ENCODE peak calls at places on chromosomes 12 and 14, in nine cellular contexts. One of them, this sample, is unnamed.

GRCh38 chr12:3271639-3272038 is 194.5 kb downstream of the TSPAN9 start:
- DNase-seq in CD4-positive, CD25-positive, alpha-beta regulatory T cell: no peak
- DNase-seq in activated CD8-positive, alpha-beta memory T cell treated with anti-CD3 and anti-CD28 coated beads, Interleukin-2, amount 50 U/mL, for 48 hours: no peak
- DNase-seq in T-helper 1 cell: no peak
- DNase-seq in LoVo: no peak
- DNase-seq in stimulated activated naive CD8-positive, alpha-beta T cell treated with anti-CD3 and anti-CD28 coated beads, Interleukin-15, amount 100 ng/mL, for 72 hours: no peak
- DNase-seq in AG08396: no peak
- DNase-seq in Ammon's horn: no peak
- DNase-seq in stimulated activated CD4-positive, alpha-beta T cell treated with anti-CD3 and anti-CD28 coated beads, TNF-alpha, amount 100 ng/mL, for 4 hours: no peak
- DNase-seq in this sample: no peak

GRCh38 chr12:104360988-104361707 is 57.6 kb downstream of the EID3 start:
- DNase-seq in CD4-positive, CD25-positive, alpha-beta regulatory T cell: no peak
- DNase-seq in activated CD8-positive, alpha-beta memory T cell treated with anti-CD3 and anti-CD28 coated beads, Interleukin-2, amount 50 U/mL, for 48 hours: no peak
- DNase-seq in T-helper 1 cell: no peak
- DNase-seq in LoVo: no peak
- DNase-seq in stimulated activated naive CD8-positive, alpha-beta T cell treated with anti-CD3 and anti-CD28 coated beads, Interleukin-15, amount 100 ng/mL, for 72 hours: no peak
- DNase-seq in AG08396: no peak
- DNase-seq in Ammon's horn: no peak
- DNase-seq in stimulated activated CD4-positive, alpha-beta T cell treated with anti-CD3 and anti-CD28 coated beads, TNF-alpha, amount 100 ng/mL, for 4 hours: no peak
- DNase-seq in this sample: no peak

GRCh38 chr12:90977224-90977623 is 22.2 kb upstream of the CCER1 start:
- DNase-seq in CD4-positive, CD25-positive, alpha-beta regulatory T cell: no peak
- DNase-seq in activated CD8-positive, alpha-beta memory T cell treated with anti-CD3 and anti-CD28 coated beads, Interleukin-2, amount 50 U/mL, for 48 hours: no peak
- DNase-seq in T-helper 1 cell: no peak
- DNase-seq in LoVo: no peak
- DNase-seq in stimulated activated naive CD8-positive, alpha-beta T cell treated with anti-CD3 and anti-CD28 coated beads, Interleukin-15, amount 100 ng/mL, for 72 hours: no peak
- DNase-seq in AG08396: no peak
- DNase-seq in Ammon's horn: no peak
- DNase-seq in stimulated activated CD4-positive, alpha-beta T cell treated with anti-CD3 and anti-CD28 coated beads, TNF-alpha, amount 100 ng/mL, for 4 hours: no peak
- DNase-seq in this sample: no peak

GRCh38 chr14:24240110-24240918 is 2.1 kb downstream of the TINF2 start:
- DNase-seq in CD4-positive, CD25-positive, alpha-beta regulatory T cell: no peak
- DNase-seq in activated CD8-positive, alpha-beta memory T cell treated with anti-CD3 and anti-CD28 coated beads, Interleukin-2, amount 50 U/mL, for 48 hours: no peak
- DNase-seq in T-helper 1 cell: no peak
- DNase-seq in LoVo: no peak
- DNase-seq in stimulated activated naive CD8-positive, alpha-beta T cell treated with anti-CD3 and anti-CD28 coated beads, Interleukin-15, amount 100 ng/mL, for 72 hours: no peak
- DNase-seq in AG08396: no peak
- DNase-seq in Ammon's horn: no peak
- DNase-seq in stimulated activated CD4-positive, alpha-beta T cell treated with anti-CD3 and anti-CD28 coated beads, TNF-alpha, amount 100 ng/mL, for 4 hours: no peak
- DNase-seq in this sample: no peak

GRCh38 chr12:22974865-22975264 is 349.9 kb downstream of the ETNK1 start:
- DNase-seq in CD4-positive, CD25-positive, alpha-beta regulatory T cell: no peak
- DNase-seq in activated CD8-positive, alpha-beta memory T cell treated with anti-CD3 and anti-CD28 coated beads, Interleukin-2, amount 50 U/mL, for 48 hours: no peak
- DNase-seq in T-helper 1 cell: no peak
- DNase-seq in LoVo: peak; percentile 35
- DNase-seq in stimulated activated naive CD8-positive, alpha-beta T cell treated with anti-CD3 and anti-CD28 coated beads, Interleukin-15, amount 100 ng/mL, for 72 hours: no peak
- DNase-seq in AG08396: peak; percentile 51
- DNase-seq in Ammon's horn: no peak
- DNase-seq in stimulated activated CD4-positive, alpha-beta T cell treated with anti-CD3 and anti-CD28 coated beads, TNF-alpha, amount 100 ng/mL, for 4 hours: no peak
- DNase-seq in this sample: no peak

GRCh38 chr12:5432011-5432400 is at the start of gene NTF3:
- DNase-seq in CD4-positive, CD25-positive, alpha-beta regulatory T cell: no peak
- DNase-seq in activated CD8-positive, alpha-beta memory T cell treated with anti-CD3 and anti-CD28 coated beads, Interleukin-2, amount 50 U/mL, for 48 hours: no peak
- DNase-seq in T-helper 1 cell: no peak
- DNase-seq in LoVo: no peak
- DNase-seq in stimulated activated naive CD8-positive, alpha-beta T cell treated with anti-CD3 and anti-CD28 coated beads, Interleukin-15, amount 100 ng/mL, for 72 hours: no peak
- DNase-seq in AG08396: peak; percentile 86
- DNase-seq in Ammon's horn: no peak
- DNase-seq in stimulated activated CD4-positive, alpha-beta T cell treated with anti-CD3 and anti-CD28 coated beads, TNF-alpha, amount 100 ng/mL, for 4 hours: no peak
- DNase-seq in this sample: no peak

GRCh38 chr14:101735453-101735852 is 26.1 kb upstream of the PPP2R5C start:
- DNase-seq in CD4-positive, CD25-positive, alpha-beta regulatory T cell: no peak
- DNase-seq in activated CD8-positive, alpha-beta memory T cell treated with anti-CD3 and anti-CD28 coated beads, Interleukin-2, amount 50 U/mL, for 48 hours: no peak
- DNase-seq in T-helper 1 cell: no peak
- DNase-seq in LoVo: no peak
- DNase-seq in stimulated activated naive CD8-positive, alpha-beta T cell treated with anti-CD3 and anti-CD28 coated beads, Interleukin-15, amount 100 ng/mL, for 72 hours: no peak
- DNase-seq in AG08396: no peak
- DNase-seq in Ammon's horn: no peak
- DNase-seq in stimulated activated CD4-positive, alpha-beta T cell treated with anti-CD3 and anti-CD28 coated beads, TNF-alpha, amount 100 ng/mL, for 4 hours: no peak
- DNase-seq in this sample: no peak

GRCh38 chr12:79555006-79555925 is 135.5 kb downstream of the PAWR start:
- DNase-seq in CD4-positive, CD25-positive, alpha-beta regulatory T cell: no peak
- DNase-seq in activated CD8-positive, alpha-beta memory T cell treated with anti-CD3 and anti-CD28 coated beads, Interleukin-2, amount 50 U/mL, for 48 hours: no peak
- DNase-seq in T-helper 1 cell: no peak
- DNase-seq in LoVo: no peak
- DNase-seq in stimulated activated naive CD8-positive, alpha-beta T cell treated with anti-CD3 and anti-CD28 coated beads, Interleukin-15, amount 100 ng/mL, for 72 hours: no peak
- DNase-seq in AG08396: peak; percentile 59
- DNase-seq in Ammon's horn: peak; percentile 45
- DNase-seq in stimulated activated CD4-positive, alpha-beta T cell treated with anti-CD3 and anti-CD28 coated beads, TNF-alpha, amount 100 ng/mL, for 4 hours: no peak
- DNase-seq in this sample: no peak

GRCh38 chr12:132302466-132303358 is 26.7 kb downstream of the GALNT9 start:
- DNase-seq in CD4-positive, CD25-positive, alpha-beta regulatory T cell: no peak
- DNase-seq in activated CD8-positive, alpha-beta memory T cell treated with anti-CD3 and anti-CD28 coated beads, Interleukin-2, amount 50 U/mL, for 48 hours: no peak
- DNase-seq in T-helper 1 cell: no peak
- DNase-seq in LoVo: no peak
- DNase-seq in stimulated activated naive CD8-positive, alpha-beta T cell treated with anti-CD3 and anti-CD28 coated beads, Interleukin-15, amount 100 ng/mL, for 72 hours: no peak
- DNase-seq in AG08396: no peak
- DNase-seq in Ammon's horn: no peak
- DNase-seq in stimulated activated CD4-positive, alpha-beta T cell treated with anti-CD3 and anti-CD28 coated beads, TNF-alpha, amount 100 ng/mL, for 4 hours: no peak
- DNase-seq in this sample: no peak

GRCh38 chr14:90774316-90774715 is 41.9 kb downstream of the TTC7B start:
- DNase-seq in CD4-positive, CD25-positive, alpha-beta regulatory T cell: no peak
- DNase-seq in activated CD8-positive, alpha-beta memory T cell treated with anti-CD3 and anti-CD28 coated beads, Interleukin-2, amount 50 U/mL, for 48 hours: no peak
- DNase-seq in T-helper 1 cell: no peak
- DNase-seq in LoVo: no peak
- DNase-seq in stimulated activated naive CD8-positive, alpha-beta T cell treated with anti-CD3 and anti-CD28 coated beads, Interleukin-15, amount 100 ng/mL, for 72 hours: no peak
- DNase-seq in AG08396: no peak
- DNase-seq in Ammon's horn: no peak
- DNase-seq in stimulated activated CD4-positive, alpha-beta T cell treated with anti-CD3 and anti-CD28 coated beads, TNF-alpha, amount 100 ng/mL, for 4 hours: no peak
- DNase-seq in this sample: no peak

GRCh38 chr14:56213288-56213687 is 95.1 kb downstream of the PELI2 start:
- DNase-seq in CD4-positive, CD25-positive, alpha-beta regulatory T cell: no peak
- DNase-seq in activated CD8-positive, alpha-beta memory T cell treated with anti-CD3 and anti-CD28 coated beads, Interleukin-2, amount 50 U/mL, for 48 hours: no peak
- DNase-seq in T-helper 1 cell: no peak
- DNase-seq in LoVo: no peak
- DNase-seq in stimulated activated naive CD8-positive, alpha-beta T cell treated with anti-CD3 and anti-CD28 coated beads, Interleukin-15, amount 100 ng/mL, for 72 hours: no peak
- DNase-seq in AG08396: no peak
- DNase-seq in Ammon's horn: no peak
- DNase-seq in stimulated activated CD4-positive, alpha-beta T cell treated with anti-CD3 and anti-CD28 coated beads, TNF-alpha, amount 100 ng/mL, for 4 hours: no peak
- DNase-seq in this sample: no peak

GRCh38 chr12:101027816-101028215 is 182.2 kb downstream of the SLC5A8 start:
- DNase-seq in CD4-positive, CD25-positive, alpha-beta regulatory T cell: no peak
- DNase-seq in activated CD8-positive, alpha-beta memory T cell treated with anti-CD3 and anti-CD28 coated beads, Interleukin-2, amount 50 U/mL, for 48 hours: no peak
- DNase-seq in T-helper 1 cell: no peak
- DNase-seq in LoVo: no peak
- DNase-seq in stimulated activated naive CD8-positive, alpha-beta T cell treated with anti-CD3 and anti-CD28 coated beads, Interleukin-15, amount 100 ng/mL, for 72 hours: no peak
- DNase-seq in AG08396: no peak
- DNase-seq in Ammon's horn: no peak
- DNase-seq in stimulated activated CD4-positive, alpha-beta T cell treated with anti-CD3 and anti-CD28 coated beads, TNF-alpha, amount 100 ng/mL, for 4 hours: no peak
- DNase-seq in this sample: no peak

GRCh38 chr12:64621257-64621942 is 11.1 kb downstream of the RASSF3 start:
- DNase-seq in CD4-positive, CD25-positive, alpha-beta regulatory T cell: no peak
- DNase-seq in activated CD8-positive, alpha-beta memory T cell treated with anti-CD3 and anti-CD28 coated beads, Interleukin-2, amount 50 U/mL, for 48 hours: peak; percentile 48
- DNase-seq in T-helper 1 cell: no peak
- DNase-seq in LoVo: no peak
- DNase-seq in stimulated activated naive CD8-positive, alpha-beta T cell treated with anti-CD3 and anti-CD28 coated beads, Interleukin-15, amount 100 ng/mL, for 72 hours: no peak
- DNase-seq in AG08396: peak; percentile 48
- DNase-seq in Ammon's horn: peak; percentile 12
- DNase-seq in stimulated activated CD4-positive, alpha-beta T cell treated with anti-CD3 and anti-CD28 coated beads, TNF-alpha, amount 100 ng/mL, for 4 hours: no peak
- DNase-seq in this sample: no peak

GRCh38 chr14:100211893-100212292 is 27.1 kb upstream of the YY1 start:
- DNase-seq in CD4-positive, CD25-positive, alpha-beta regulatory T cell: no peak
- DNase-seq in activated CD8-positive, alpha-beta memory T cell treated with anti-CD3 and anti-CD28 coated beads, Interleukin-2, amount 50 U/mL, for 48 hours: no peak
- DNase-seq in T-helper 1 cell: no peak
- DNase-seq in LoVo: no peak
- DNase-seq in stimulated activated naive CD8-positive, alpha-beta T cell treated with anti-CD3 and anti-CD28 coated beads, Interleukin-15, amount 100 ng/mL, for 72 hours: no peak
- DNase-seq in AG08396: no peak
- DNase-seq in Ammon's horn: no peak
- DNase-seq in stimulated activated CD4-positive, alpha-beta T cell treated with anti-CD3 and anti-CD28 coated beads, TNF-alpha, amount 100 ng/mL, for 4 hours: no peak
- DNase-seq in this sample: no peak

GRCh38 chr14:69614592-69614991 is 3.2 kb downstream of the SUSD6 start:
- DNase-seq in CD4-positive, CD25-positive, alpha-beta regulatory T cell: no peak
- DNase-seq in activated CD8-positive, alpha-beta memory T cell treated with anti-CD3 and anti-CD28 coated beads, Interleukin-2, amount 50 U/mL, for 48 hours: no peak
- DNase-seq in T-helper 1 cell: no peak
- DNase-seq in LoVo: no peak
- DNase-seq in stimulated activated naive CD8-positive, alpha-beta T cell treated with anti-CD3 and anti-CD28 coated beads, Interleukin-15, amount 100 ng/mL, for 72 hours: no peak
- DNase-seq in AG08396: no peak
- DNase-seq in Ammon's horn: peak; percentile 76
- DNase-seq in stimulated activated CD4-positive, alpha-beta T cell treated with anti-CD3 and anti-CD28 coated beads, TNF-alpha, amount 100 ng/mL, for 4 hours: no peak
- DNase-seq in this sample: no peak

GRCh38 chr12:27462851-27463250 is 16.3 kb downstream of the SMCO2 start:
- DNase-seq in CD4-positive, CD25-positive, alpha-beta regulatory T cell: no peak
- DNase-seq in activated CD8-positive, alpha-beta memory T cell treated with anti-CD3 and anti-CD28 coated beads, Interleukin-2, amount 50 U/mL, for 48 hours: no peak
- DNase-seq in T-helper 1 cell: no peak
- DNase-seq in LoVo: no peak
- DNase-seq in stimulated activated naive CD8-positive, alpha-beta T cell treated with anti-CD3 and anti-CD28 coated beads, Interleukin-15, amount 100 ng/mL, for 72 hours: no peak
- DNase-seq in AG08396: no peak
- DNase-seq in Ammon's horn: no peak
- DNase-seq in stimulated activated CD4-positive, alpha-beta T cell treated with anti-CD3 and anti-CD28 coated beads, TNF-alpha, amount 100 ng/mL, for 4 hours: no peak
- DNase-seq in this sample: no peak

GRCh38 chr12:102543494-102543893 is 63.1 kb upstream of the IGF1 start:
- DNase-seq in CD4-positive, CD25-positive, alpha-beta regulatory T cell: no peak
- DNase-seq in activated CD8-positive, alpha-beta memory T cell treated with anti-CD3 and anti-CD28 coated beads, Interleukin-2, amount 50 U/mL, for 48 hours: no peak
- DNase-seq in T-helper 1 cell: no peak
- DNase-seq in LoVo: no peak
- DNase-seq in stimulated activated naive CD8-positive, alpha-beta T cell treated with anti-CD3 and anti-CD28 coated beads, Interleukin-15, amount 100 ng/mL, for 72 hours: peak; percentile 9
- DNase-seq in AG08396: no peak
- DNase-seq in Ammon's horn: no peak
- DNase-seq in stimulated activated CD4-positive, alpha-beta T cell treated with anti-CD3 and anti-CD28 coated beads, TNF-alpha, amount 100 ng/mL, for 4 hours: no peak
- DNase-seq in this sample: no peak

GRCh38 chr12:53102883-53103807 is at the start of gene SOAT2:
- DNase-seq in CD4-positive, CD25-positive, alpha-beta regulatory T cell: no peak
- DNase-seq in activated CD8-positive, alpha-beta memory T cell treated with anti-CD3 and anti-CD28 coated beads, Interleukin-2, amount 50 U/mL, for 48 hours: peak; percentile 75
- DNase-seq in T-helper 1 cell: no peak
- DNase-seq in LoVo: no peak
- DNase-seq in stimulated activated naive CD8-positive, alpha-beta T cell treated with anti-CD3 and anti-CD28 coated beads, Interleukin-15, amount 100 ng/mL, for 72 hours: peak; percentile 79
- DNase-seq in AG08396: no peak
- DNase-seq in Ammon's horn: no peak
- DNase-seq in stimulated activated CD4-positive, alpha-beta T cell treated with anti-CD3 and anti-CD28 coated beads, TNF-alpha, amount 100 ng/mL, for 4 hours: no peak
- DNase-seq in this sample: no peak

GRCh38 chr14:63705561-63706070 is 22.2 kb downstream of the SGPP1 start:
- DNase-seq in CD4-positive, CD25-positive, alpha-beta regulatory T cell: no peak
- DNase-seq in activated CD8-positive, alpha-beta memory T cell treated with anti-CD3 and anti-CD28 coated beads, Interleukin-2, amount 50 U/mL, for 48 hours: no peak
- DNase-seq in T-helper 1 cell: no peak
- DNase-seq in LoVo: no peak
- DNase-seq in stimulated activated naive CD8-positive, alpha-beta T cell treated with anti-CD3 and anti-CD28 coated beads, Interleukin-15, amount 100 ng/mL, for 72 hours: no peak
- DNase-seq in AG08396: no peak
- DNase-seq in Ammon's horn: no peak
- DNase-seq in stimulated activated CD4-positive, alpha-beta T cell treated with anti-CD3 and anti-CD28 coated beads, TNF-alpha, amount 100 ng/mL, for 4 hours: no peak
- DNase-seq in this sample: no peak

GRCh38 chr12:12181516-12181915 is 85.3 kb downstream of the LRP6 start:
- DNase-seq in CD4-positive, CD25-positive, alpha-beta regulatory T cell: no peak
- DNase-seq in activated CD8-positive, alpha-beta memory T cell treated with anti-CD3 and anti-CD28 coated beads, Interleukin-2, amount 50 U/mL, for 48 hours: no peak
- DNase-seq in T-helper 1 cell: no peak
- DNase-seq in LoVo: no peak
- DNase-seq in stimulated activated naive CD8-positive, alpha-beta T cell treated with anti-CD3 and anti-CD28 coated beads, Interleukin-15, amount 100 ng/mL, for 72 hours: no peak
- DNase-seq in AG08396: no peak
- DNase-seq in Ammon's horn: no peak
- DNase-seq in stimulated activated CD4-positive, alpha-beta T cell treated with anti-CD3 and anti-CD28 coated beads, TNF-alpha, amount 100 ng/mL, for 4 hours: no peak
- DNase-seq in this sample: no peak

GRCh38 chr14:94501588-94502516 is 7.4 kb downstream of the SERPINA12 start:
- DNase-seq in CD4-positive, CD25-positive, alpha-beta regulatory T cell: no peak
- DNase-seq in activated CD8-positive, alpha-beta memory T cell treated with anti-CD3 and anti-CD28 coated beads, Interleukin-2, amount 50 U/mL, for 48 hours: no peak
- DNase-seq in T-helper 1 cell: no peak
- DNase-seq in LoVo: no peak
- DNase-seq in stimulated activated naive CD8-positive, alpha-beta T cell treated with anti-CD3 and anti-CD28 coated beads, Interleukin-15, amount 100 ng/mL, for 72 hours: no peak
- DNase-seq in AG08396: no peak
- DNase-seq in Ammon's horn: no peak
- DNase-seq in stimulated activated CD4-positive, alpha-beta T cell treated with anti-CD3 and anti-CD28 coated beads, TNF-alpha, amount 100 ng/mL, for 4 hours: no peak
- DNase-seq in this sample: no peak

GRCh38 chr12:8031872-8032241 is 659 bp upstream of the FOXJ2 start:
- DNase-seq in CD4-positive, CD25-positive, alpha-beta regulatory T cell: no peak
- DNase-seq in activated CD8-positive, alpha-beta memory T cell treated with anti-CD3 and anti-CD28 coated beads, Interleukin-2, amount 50 U/mL, for 48 hours: peak; percentile 40
- DNase-seq in T-helper 1 cell: no peak
- DNase-seq in LoVo: no peak
- DNase-seq in stimulated activated naive CD8-positive, alpha-beta T cell treated with anti-CD3 and anti-CD28 coated beads, Interleukin-15, amount 100 ng/mL, for 72 hours: no peak
- DNase-seq in AG08396: no peak
- DNase-seq in Ammon's horn: no peak
- DNase-seq in stimulated activated CD4-positive, alpha-beta T cell treated with anti-CD3 and anti-CD28 coated beads, TNF-alpha, amount 100 ng/mL, for 4 hours: no peak
- DNase-seq in this sample: no peak

GRCh38 chr12:69988601-69989194 is 163.7 kb downstream of the MYRFL start:
- DNase-seq in CD4-positive, CD25-positive, alpha-beta regulatory T cell: no peak
- DNase-seq in activated CD8-positive, alpha-beta memory T cell treated with anti-CD3 and anti-CD28 coated beads, Interleukin-2, amount 50 U/mL, for 48 hours: no peak
- DNase-seq in T-helper 1 cell: no peak
- DNase-seq in LoVo: no peak
- DNase-seq in stimulated activated naive CD8-positive, alpha-beta T cell treated with anti-CD3 and anti-CD28 coated beads, Interleukin-15, amount 100 ng/mL, for 72 hours: no peak
- DNase-seq in AG08396: no peak
- DNase-seq in Ammon's horn: no peak
- DNase-seq in stimulated activated CD4-positive, alpha-beta T cell treated with anti-CD3 and anti-CD28 coated beads, TNF-alpha, amount 100 ng/mL, for 4 hours: no peak
- DNase-seq in this sample: no peak

GRCh38 chr12:39309516-39309915 is 133.4 kb downstream of the KIF21A start:
- DNase-seq in CD4-positive, CD25-positive, alpha-beta regulatory T cell: no peak
- DNase-seq in activated CD8-positive, alpha-beta memory T cell treated with anti-CD3 and anti-CD28 coated beads, Interleukin-2, amount 50 U/mL, for 48 hours: no peak
- DNase-seq in T-helper 1 cell: no peak
- DNase-seq in LoVo: no peak
- DNase-seq in stimulated activated naive CD8-positive, alpha-beta T cell treated with anti-CD3 and anti-CD28 coated beads, Interleukin-15, amount 100 ng/mL, for 72 hours: no peak
- DNase-seq in AG08396: no peak
- DNase-seq in Ammon's horn: no peak
- DNase-seq in stimulated activated CD4-positive, alpha-beta T cell treated with anti-CD3 and anti-CD28 coated beads, TNF-alpha, amount 100 ng/mL, for 4 hours: no peak
- DNase-seq in this sample: no peak

GRCh38 chr12:106138646-106139421 is at the start of gene NUAK1:
- DNase-seq in CD4-positive, CD25-positive, alpha-beta regulatory T cell: no peak
- DNase-seq in activated CD8-positive, alpha-beta memory T cell treated with anti-CD3 and anti-CD28 coated beads, Interleukin-2, amount 50 U/mL, for 48 hours: peak; percentile 54
- DNase-seq in T-helper 1 cell: no peak
- DNase-seq in LoVo: peak; percentile 61
- DNase-seq in stimulated activated naive CD8-positive, alpha-beta T cell treated with anti-CD3 and anti-CD28 coated beads, Interleukin-15, amount 100 ng/mL, for 72 hours: no peak
- DNase-seq in AG08396: peak; percentile 77
- DNase-seq in Ammon's horn: peak; percentile 90
- DNase-seq in stimulated activated CD4-positive, alpha-beta T cell treated with anti-CD3 and anti-CD28 coated beads, TNF-alpha, amount 100 ng/mL, for 4 hours: peak; percentile 2
- DNase-seq in this sample: no peak

GRCh38 chr14:59275668-59276067 is 87.2 kb downstream of the DAAM1 start:
- DNase-seq in CD4-positive, CD25-positive, alpha-beta regulatory T cell: no peak
- DNase-seq in activated CD8-positive, alpha-beta memory T cell treated with anti-CD3 and anti-CD28 coated beads, Interleukin-2, amount 50 U/mL, for 48 hours: no peak
- DNase-seq in T-helper 1 cell: no peak
- DNase-seq in LoVo: peak; percentile 72
- DNase-seq in stimulated activated naive CD8-positive, alpha-beta T cell treated with anti-CD3 and anti-CD28 coated beads, Interleukin-15, amount 100 ng/mL, for 72 hours: no peak
- DNase-seq in AG08396: peak; percentile 35
- DNase-seq in Ammon's horn: peak; percentile 37
- DNase-seq in stimulated activated CD4-positive, alpha-beta T cell treated with anti-CD3 and anti-CD28 coated beads, TNF-alpha, amount 100 ng/mL, for 4 hours: no peak
- DNase-seq in this sample: no peak

GRCh38 chr12:49058366-49059062 is 2.1 kb downstream of the KMT2D start:
- DNase-seq in CD4-positive, CD25-positive, alpha-beta regulatory T cell: no peak
- DNase-seq in activated CD8-positive, alpha-beta memory T cell treated with anti-CD3 and anti-CD28 coated beads, Interleukin-2, amount 50 U/mL, for 48 hours: no peak
- DNase-seq in T-helper 1 cell: no peak
- DNase-seq in LoVo: no peak
- DNase-seq in stimulated activated naive CD8-positive, alpha-beta T cell treated with anti-CD3 and anti-CD28 coated beads, Interleukin-15, amount 100 ng/mL, for 72 hours: no peak
- DNase-seq in AG08396: no peak
- DNase-seq in Ammon's horn: no peak
- DNase-seq in stimulated activated CD4-positive, alpha-beta T cell treated with anti-CD3 and anti-CD28 coated beads, TNF-alpha, amount 100 ng/mL, for 4 hours: no peak
- DNase-seq in this sample: no peak

GRCh38 chr14:61561144-61561543 is 134.2 kb upstream of the HIF1A start:
- DNase-seq in CD4-positive, CD25-positive, alpha-beta regulatory T cell: no peak
- DNase-seq in activated CD8-positive, alpha-beta memory T cell treated with anti-CD3 and anti-CD28 coated beads, Interleukin-2, amount 50 U/mL, for 48 hours: no peak
- DNase-seq in T-helper 1 cell: no peak
- DNase-seq in LoVo: no peak
- DNase-seq in stimulated activated naive CD8-positive, alpha-beta T cell treated with anti-CD3 and anti-CD28 coated beads, Interleukin-15, amount 100 ng/mL, for 72 hours: no peak
- DNase-seq in AG08396: no peak
- DNase-seq in Ammon's horn: no peak
- DNase-seq in stimulated activated CD4-positive, alpha-beta T cell treated with anti-CD3 and anti-CD28 coated beads, TNF-alpha, amount 100 ng/mL, for 4 hours: no peak
- DNase-seq in this sample: no peak

GRCh38 chr12:77401480-77402105 is 336.2 kb upstream of the E2F7 start:
- DNase-seq in CD4-positive, CD25-positive, alpha-beta regulatory T cell: no peak
- DNase-seq in activated CD8-positive, alpha-beta memory T cell treated with anti-CD3 and anti-CD28 coated beads, Interleukin-2, amount 50 U/mL, for 48 hours: no peak
- DNase-seq in T-helper 1 cell: no peak
- DNase-seq in LoVo: no peak
- DNase-seq in stimulated activated naive CD8-positive, alpha-beta T cell treated with anti-CD3 and anti-CD28 coated beads, Interleukin-15, amount 100 ng/mL, for 72 hours: no peak
- DNase-seq in AG08396: no peak
- DNase-seq in Ammon's horn: no peak
- DNase-seq in stimulated activated CD4-positive, alpha-beta T cell treated with anti-CD3 and anti-CD28 coated beads, TNF-alpha, amount 100 ng/mL, for 4 hours: no peak
- DNase-seq in this sample: no peak

This sample was measured in T follicular helper cell.